ENCODE peak calls at places on chromosome 9, in five cellular contexts. P, T, Q, M and H are unnamed samples.

GRCh38 chr9:98326402-98327248 is 71.2 kb upstream of the TBC1D2 start:
- DNase-seq in P (no peak), M (peak; percentile 5), T (no peak), Q (no peak), H (no peak)

GRCh38 chr9:114995681-114996221 is 65.4 kb upstream of the TNFSF8 start:
- DNase-seq in M (no peak), T (peak; percentile 44), Q (peak; percentile 70), P (no peak), H (no peak)

GRCh38 chr9:138045541-138046490 is 168.2 kb downstream of the CACNA1B start:
- DNase-seq in M (peak; percentile 15), T (no peak), Q (no peak), P (no peak), H (no peak)

GRCh38 chr9:33025572-33026347 is 687 bp downstream of the DNAJA1 start:
- DNase-seq in Q (peak; percentile 51), T (peak; percentile 52), M (peak; percentile 27), P (peak; percentile 81), H (peak; percentile 87)

GRCh38 chr9:5292141-5292540 is 12.4 kb downstream of the RLN2 start:
- DNase-seq in Q (no peak), T (no peak), M (no peak), P (no peak), H (no peak)

GRCh38 chr9:124251605-124252366 is 6.0 kb upstream of the NEK6 start:
- DNase-seq in Q (no peak), M (no peak), T (no peak), P (no peak), H (no peak)

GRCh38 chr9:14214065-14214684 is 99.8 kb downstream of the NFIB start:
- DNase-seq in M (no peak), P (no peak), Q (no peak), T (no peak), H (no peak)

GRCh38 chr9:28956111-28956880 is 1383.0 kb upstream of the C9orf72 start:
- DNase-seq in P (no peak), Q (no peak), M (no peak), T (no peak), H (no peak)

GRCh38 chr9:112446080-112446479 is 40.5 kb upstream of the KIAA1958 start:
- DNase-seq in P (no peak), M (no peak), Q (no peak), T (no peak), H (no peak)

GRCh38 chr9:105114956-105115728 is 129.3 kb upstream of the SLC44A1 start:
- DNase-seq in M (no peak), Q (peak; percentile 18), P (no peak), T (no peak), H (peak; percentile 78)

GRCh38 chr9:95954940-95955339 is 79.4 kb downstream of the ERCC6L2 start:
- DNase-seq in T (no peak), M (no peak), Q (no peak), P (no peak), H (no peak)

GRCh38 chr9:135223831-135224230 is 136.4 kb downstream of the OLFM1 start:
- DNase-seq in Q (no peak), M (no peak), P (no peak), T (no peak), H (no peak)

GRCh38 chr9:128218518-128219389 is 15.6 kb downstream of the DNM1 start:
- DNase-seq in T (peak; percentile 91), P (peak; percentile 100), M (peak; percentile 96), Q (peak; percentile 92), H (peak; percentile 97)

GRCh38 chr9:92242115-92242778 is 51.2 kb downstream of the IARS1 start:
- DNase-seq in T (no peak), Q (no peak), M (no peak), P (no peak), H (no peak)

GRCh38 chr9:129604766-129605163 is 16.1 kb downstream of the C9orf50 start:
- DNase-seq in M (no peak), T (no peak), P (no peak), Q (no peak), H (no peak)

GRCh38 chr9:84839538-84839937 is 170.0 kb downstream of the NTRK2 start:
- DNase-seq in M (no peak), T (no peak), P (no peak), Q (no peak), H (no peak)

GRCh38 chr9:71796368-71796767 is 28.1 kb upstream of the CEMIP2 start:
- DNase-seq in Q (no peak), M (no peak), P (no peak), T (no peak), H (no peak)

GRCh38 chr9:738209-738915 is 103.1 kb upstream of the DMRT1 start:
- DNase-seq in M (no peak), Q (peak; percentile 71), P (no peak), T (peak; percentile 42), H (no peak)

GRCh38 chr9:85142461-85143401 is 473.2 kb downstream of the NTRK2 start:
- DNase-seq in T (peak; percentile 15), M (no peak), Q (peak; percentile 31), P (no peak), H (no peak)

GRCh38 chr9:100098241-100098886 is 436 bp downstream of the ERP44 start:
- DNase-seq in P (peak; percentile 82), T (peak; percentile 33), Q (peak; percentile 54), M (peak; percentile 46), H (peak; percentile 76)

GRCh38 chr9:116027511-116027910 is 126.1 kb upstream of the PAPPA start:
- DNase-seq in P (no peak), M (no peak), T (no peak), Q (no peak), H (no peak)

GRCh38 chr9:127923771-127924170 is 6.8 kb downstream of the PIP5KL1 start:
- DNase-seq in P (no peak), T (no peak), M (no peak), Q (no peak), H (no peak)

GRCh38 chr9:77616191-77616590 is 31.9 kb downstream of the GNA14 start:
- DNase-seq in M (no peak), P (no peak), T (no peak), Q (no peak), H (no peak)

GRCh38 chr9:92440751-92441046 is 16.4 kb upstream of the OMD start:
- DNase-seq in M (no peak), P (no peak), Q (no peak), T (no peak), H (no peak)

GRCh38 chr9:125532412-125532811 is 174.6 kb downstream of the MAPKAP1 start:
- DNase-seq in M (no peak), Q (no peak), T (no peak), P (no peak), H (no peak)

DNA sequence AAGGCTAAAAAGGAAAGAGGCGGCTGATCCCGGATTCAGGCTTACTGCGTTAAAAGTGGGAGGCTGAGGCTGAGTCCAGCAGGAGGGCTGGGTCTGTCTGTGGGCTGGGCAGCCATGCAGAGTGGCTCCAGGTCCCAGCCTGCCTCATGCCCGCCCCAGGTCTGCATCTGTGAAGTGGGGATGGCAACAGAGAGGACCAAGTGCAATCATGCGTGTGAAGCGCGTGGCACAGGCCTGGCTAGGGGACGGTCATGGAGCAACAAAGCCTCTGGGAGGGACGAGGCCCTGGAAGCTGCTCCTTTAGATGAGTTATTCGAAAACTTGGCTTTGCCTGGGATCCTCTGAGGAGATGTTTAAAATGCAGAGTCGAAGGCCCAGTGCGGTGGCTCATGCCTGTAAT is 30.4 kb upstream of the BARHL1 start:
- DNase-seq in P (no peak), Q (no peak), M (no peak), T (no peak), H (no peak)
- H3K27me3 ChIP-seq in P (no peaks in the 10 kb centered on the region), Q (peaks cover 15% of the 10 kb centered on the region), M (peaks cover 13% of the 10 kb centered on the region), T (peaks cover 13% of the 10 kb centered on the region), H (peaks cover 36% of the 10 kb centered on the region)

GRCh38 chr9:79134654-79135053 is 437.1 kb upstream of the TLE4 start:
- DNase-seq in P (peak; percentile 66), M (no peak), Q (no peak), T (no peak), H (no peak)
- TF ChIP-seq CTCF in P (peak; percentile 67), M (no peak), Q (no peak), T (no peak), H (no peak)

GRCh38 chr9:131737426-131737825 is 2.5 kb downstream of the RAPGEF1 start:
- DNase-seq in P (no peak), Q (no peak), T (no peak), M (no peak), H (no peak)
- H3K4me1 ChIP-seq in P (peaks cover 2% of the 10 kb centered on the region), Q (peaks cover 80% of the 10 kb centered on the region), T (peaks cover 77% of the 10 kb centered on the region), M (peaks cover 5% of the 10 kb centered on the region), H (peaks cover 16% of the 10 kb centered on the region)

DNA sequence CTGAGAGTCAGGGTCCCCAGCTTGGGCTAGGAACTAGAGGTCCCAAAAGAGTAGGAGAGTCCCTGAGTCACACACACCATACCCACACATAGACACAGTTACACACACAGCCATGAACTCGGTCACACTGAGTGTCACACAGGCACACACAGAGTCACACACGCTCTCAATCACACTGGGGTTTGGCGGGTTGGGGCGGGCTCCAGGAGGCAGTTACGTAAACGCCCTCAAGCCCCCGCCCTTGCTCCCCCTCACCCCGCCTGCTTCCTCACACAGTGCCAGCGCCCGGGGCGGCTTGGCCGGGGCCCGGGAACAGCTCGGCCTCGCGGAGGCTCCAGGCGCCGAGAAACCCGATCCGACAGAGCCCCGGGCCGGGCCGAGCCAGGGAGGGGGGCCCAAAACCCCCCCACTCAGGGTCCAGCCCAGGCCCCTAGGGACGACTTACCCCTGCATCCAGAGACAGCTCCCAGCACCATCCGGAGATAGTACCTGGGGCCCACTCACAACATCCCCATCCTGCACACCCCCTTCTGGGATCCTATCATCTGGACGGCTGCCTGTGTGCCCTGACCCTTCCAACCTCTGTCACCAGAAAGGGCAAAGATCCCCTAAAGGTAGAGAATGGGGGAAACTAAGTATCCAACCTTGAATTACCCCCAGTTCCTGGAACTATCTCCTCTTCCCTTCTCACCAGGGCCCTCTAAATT is 3.5 kb upstream of the CNTFR start:
- DNase-seq in M (peak; percentile 80), P (peak; percentile 64), T (peak; percentile 81), Q (peak; percentile 81), H (no peak)
- H3K27me3 ChIP-seq in M (peaks cover 6% of the 10 kb centered on the region), P (peaks cover 49% of the 10 kb centered on the region), T (peaks cover 43% of the 10 kb centered on the region), Q (peaks cover 55% of the 10 kb centered on the region), H (peaks cover 68% of the 10 kb centered on the region)

DNA sequence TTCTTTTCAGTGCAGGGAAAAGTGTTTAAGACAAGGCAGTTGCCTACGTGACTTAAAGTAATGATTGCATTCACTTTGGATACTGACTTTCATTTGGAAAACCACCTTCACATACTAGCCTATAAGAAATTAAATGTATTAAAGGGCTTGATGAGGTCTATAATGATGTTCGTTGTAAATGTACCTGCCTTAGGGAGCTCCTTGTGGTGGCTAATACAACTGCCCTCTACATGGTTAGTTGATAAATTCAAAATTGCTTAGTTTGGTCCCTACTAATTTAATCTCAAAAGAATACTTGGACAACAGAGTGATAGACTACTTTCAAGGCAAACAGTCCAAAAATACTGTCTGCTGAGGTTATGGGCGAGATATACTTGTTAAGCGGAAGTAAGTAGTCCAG is 3.8 kb downstream of the VLDLR start:
- DNase-seq in T (no peak), Q (no peak), P (no peak), M (no peak), H (no peak)
- TF ChIP-seq CTCF in T (no peak), Q (peak; percentile 33), P (peak; percentile 39), M (no peak), H (no peak)

GRCh38 chr9:18360005-18360404 is 113.9 kb upstream of the ADAMTSL1 start:
- DNase-seq in M (no peak), T (no peak), Q (no peak), P (no peak), H (no peak)

GRCh38 chr9:18358325-18358724 is 115.6 kb upstream of the ADAMTSL1 start:
- DNase-seq in T (no peak), P (no peak), Q (no peak), M (no peak), H (no peak)

GRCh38 chr9:18359335-18359734 is 114.6 kb upstream of the ADAMTSL1 start:
- DNase-seq in P (no peak), M (no peak), Q (no peak), T (no peak), H (no peak)

GRCh38 chr9:18362901-18363685 is 110.9 kb upstream of the ADAMTSL1 start:
- DNase-seq in T (no peak), P (no peak), M (no peak), Q (no peak), H (no peak)

GRCh38 chr9:18361621-18362020 is 112.3 kb upstream of the ADAMTSL1 start:
- DNase-seq in M (no peak), P (no peak), T (no peak), Q (no peak), H (no peak)
- H3K4me1 ChIP-seq in M (no peaks in the 10 kb centered on the region), P (no peaks in the 10 kb centered on the region), T (peaks cover 24% of the 10 kb centered on the region), Q (peaks cover 32% of the 10 kb centered on the region), H (peaks cover 3% of the 10 kb centered on the region)